ENCODE peak calls at places on chromosomes 6 and 20, in nine cellular contexts. M is K562, E is OCI-LY7, L is dorsolateral prefrontal cortex, F is psoas muscle, J is right lobe of liver, U is nephron progenitor cell, K is cardiac fibroblast, D is transverse colon. G is an unnamed sample.

GRCh38 chr20:36887779-36888133 is 11.8 kb downstream of the TLDC2 start:
- DNase-seq in M (no peak), E (no peak), L (no peak), F (no peak), J (no peak), U (no peak), K (no peak), D (no peak), G (no peak)

GRCh38 chr20:40494238-40494637 is 194.8 kb downstream of the MAFB start:
- DNase-seq in M (no peak), E (no peak), L (no peak), F (no peak), J (no peak), U (no peak), K (no peak), D (peak; percentile 30), G (no peak)

GRCh38 chr6:89508755-89509563 is 76.0 kb downstream of the ANKRD6 start:
- DNase-seq in M (no peak), E (no peak), L (no peak), F (no peak), J (no peak), U (peak; percentile 12), K (no peak), D (no peak), G (no peak)

GRCh38 chr20:57996936-57997629 is 231.4 kb downstream of the ANKRD60 start:
- DNase-seq in M (no peak), E (no peak), L (no peak), F (no peak), J (no peak), U (no peak), K (no peak), D (no peak), G (no peak)

GRCh38 chr6:30691208-30691872 is 556 bp upstream of the NRM start:
- DNase-seq in M (no peak), E (no peak), L (no peak), F (no peak), J (no peak), U (no peak), K (no peak), D (no peak), G (no peak)

GRCh38 chr6:167350731-167351655 is 26.1 kb downstream of the TTLL2 start:
- DNase-seq in M (peak; percentile 72), E (peak; percentile 36), L (peak; percentile 59), F (peak; percentile 68), J (peak; percentile 86), U (peak; percentile 88), K (peak; percentile 28), D (peak; percentile 87), G (peak; percentile 67)

GRCh38 chr6:167212716-167213011 is 54.9 kb upstream of the GPR31 start:
- DNase-seq in M (no peak), E (no peak), L (no peak), F (no peak), J (no peak), U (no peak), K (no peak), D (no peak), G (no peak)

GRCh38 chr6:166656269-166657206 is 29.5 kb upstream of the RPS6KA2 start:
- DNase-seq in M (no peak), E (no peak), L (no peak), F (no peak), J (no peak), U (no peak), K (peak; percentile 47), D (no peak), G (no peak)

GRCh38 chr6:39228111-39228971 is 934 bp downstream of the KCNK5 start:
- DNase-seq in M (no peak), E (no peak), L (no peak), F (no peak), J (peak; percentile 51), U (no peak), K (no peak), D (no peak), G (no peak)

GRCh38 chr6:12543953-12544352 is 172.6 kb upstream of the PHACTR1 start:
- DNase-seq in M (no peak), E (no peak), L (no peak), F (no peak), J (no peak), U (no peak), K (no peak), D (no peak), G (no peak)

GRCh38 chr6:29748391-29749352 is 25.4 kb downstream of the HLA-F start:
- DNase-seq in M (peak; percentile 96), E (peak; percentile 88), L (peak; percentile 93), F (peak; percentile 93), J (peak; percentile 96), U (peak; percentile 92), K (peak; percentile 79), D (peak; percentile 93), G (peak; percentile 88)

GRCh38 chr6:157959451-157960227 is 22.0 kb upstream of the SYNJ2 start:
- DNase-seq in M (no peak), E (no peak), L (no peak), F (no peak), J (no peak), U (no peak), K (no peak), D (no peak), G (no peak)

GRCh38 chr6:116483616-116484015 is 22.4 kb downstream of the CALHM6 start:
- DNase-seq in M (no peak), E (no peak), L (no peak), F (no peak), J (no peak), U (no peak), K (no peak), D (no peak), G (no peak)

GRCh38 chr6:111096246-111096645 is 8.9 kb downstream of the SLC16A10 start:
- DNase-seq in M (no peak), E (no peak), L (no peak), F (no peak), J (no peak), U (no peak), K (no peak), D (peak; percentile 78), G (no peak)

GRCh38 chr6:129767776-129768490 is 58.0 kb upstream of the ARHGAP18 start:
- DNase-seq in M (no peak), E (no peak), L (no peak), F (no peak), J (no peak), U (no peak), K (no peak), D (no peak), G (no peak)

GRCh38 chr6:34391023-34391485 is 1.4 kb downstream of the NUDT3 start:
- DNase-seq in M (no peak), E (peak; percentile 36), L (no peak), F (peak; percentile 73), J (peak; percentile 58), U (peak; percentile 8), K (peak; percentile 76), D (peak; percentile 35), G (no peak)

GRCh38 chr20:34479627-34480026 is 36.6 kb upstream of the DYNLRB1 start:
- DNase-seq in M (no peak), E (no peak), L (no peak), F (no peak), J (no peak), U (no peak), K (no peak), D (no peak), G (no peak)

GRCh38 chr20:34472246-34472925 is 43.8 kb upstream of the DYNLRB1 start:
- DNase-seq in M (peak; percentile 30), E (no peak), L (no peak), F (no peak), J (no peak), U (no peak), K (peak; percentile 57), D (no peak), G (no peak)

GRCh38 chr20:34473262-34473883 is 42.8 kb upstream of the DYNLRB1 start:
- DNase-seq in M (peak; percentile 45), E (peak; percentile 65), L (peak; percentile 64), F (peak; percentile 59), J (peak; percentile 60), U (peak; percentile 22), K (peak; percentile 66), D (peak; percentile 45), G (no peak)

GRCh38 chr20:34475979-34476736 is 40.1 kb upstream of the DYNLRB1 start:
- DNase-seq in M (no peak), E (peak; percentile 48), L (peak; percentile 57), F (peak; percentile 74), J (peak; percentile 57), U (peak; percentile 4), K (peak; percentile 37), D (peak; percentile 44), G (no peak)
- TF ChIP-seq CTCF in M (no peak), E (peak; percentile 70), L (peak; percentile 64), F (peak; percentile 70), J (peak; percentile 77), U (no peak), K (peak; percentile 30), D (peak; percentile 49), G (no peak)

GRCh38 chr6:109984410-109984809 is 6.3 kb downstream of the GPR6 start:
- DNase-seq in M (no peak), E (no peak), L (no peak), F (no peak), J (no peak), U (no peak), K (no peak), D (no peak), G (no peak)
- TF ChIP-seq CTCF in M (no peak), E (no peak), L (no peak), F (no peak), J (no peak), U (no peak), K (no peak), D (no peak), G (no peak)

DNA sequence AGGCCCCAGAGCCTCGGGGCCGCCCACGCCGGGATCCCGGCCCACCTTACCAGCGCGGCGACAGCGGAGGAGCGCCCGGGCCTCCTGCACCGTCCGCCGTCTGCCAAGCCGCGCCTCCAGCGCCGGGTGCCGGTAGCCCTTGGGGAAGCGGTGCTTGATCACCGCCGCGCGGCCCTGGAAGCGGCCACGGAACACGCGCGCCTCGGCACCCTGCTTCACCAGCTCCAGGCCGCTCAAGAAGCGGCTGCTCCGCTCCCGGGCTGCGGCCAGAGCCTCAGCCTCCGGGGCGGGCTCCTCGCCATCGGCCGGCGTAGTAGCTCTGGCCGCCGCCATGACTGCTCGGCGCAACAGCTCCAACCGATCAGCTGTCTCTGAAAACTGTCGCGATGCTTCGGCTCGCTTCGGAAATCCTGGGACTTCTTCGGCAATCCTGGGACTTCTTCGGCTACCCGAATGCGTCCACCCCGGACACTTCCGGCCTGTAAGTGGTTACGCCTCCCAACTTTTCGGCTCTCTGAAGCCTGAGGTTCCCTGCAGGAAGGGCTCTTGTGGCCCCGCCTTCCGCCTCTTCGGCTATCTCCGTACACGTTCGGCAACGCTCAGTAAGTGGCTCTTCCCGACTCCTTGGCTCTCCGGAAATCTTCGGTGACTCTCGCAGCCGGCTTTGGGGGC is at the start of gene TP53RK:
- DNase-seq in M (peak; percentile 97), E (peak; percentile 98), L (peak; percentile 98), F (peak; percentile 99), J (peak; percentile 98), U (peak; percentile 99), K (peak; percentile 100), D (peak; percentile 99), G (peak; percentile 90)
- TF ChIP-seq CTCF in M (no peak), E (peak; percentile 20), L (peak; percentile 43), F (peak; percentile 45), J (no peak), U (peak; percentile 20), K (no peak), D (peak; percentile 40), G (no peak)

DNA sequence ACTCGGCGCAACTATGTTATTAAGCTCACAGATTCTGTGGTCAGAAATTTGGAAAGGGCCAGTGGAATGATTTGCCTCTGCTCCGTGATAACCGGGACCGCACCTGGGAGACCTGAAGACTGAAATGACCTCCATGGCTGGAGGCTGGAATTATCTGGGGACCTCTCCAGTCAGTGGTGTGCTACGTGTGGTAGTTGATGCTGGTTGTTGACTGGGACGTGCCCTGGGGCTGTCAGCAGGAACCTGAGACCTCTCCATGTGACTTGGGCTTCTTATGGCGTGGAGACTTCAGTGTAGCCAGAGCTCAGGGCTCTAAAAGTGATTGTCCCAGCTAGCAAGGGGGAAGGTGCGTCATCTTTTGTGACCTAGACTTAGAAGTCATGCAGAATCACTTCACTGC is 50.3 kb downstream of the CHMP4B start:
- DNase-seq in M (no peak), E (no peak), L (no peak), F (no peak), J (no peak), U (no peak), K (no peak), D (no peak), G (no peak)
- TF ChIP-seq CTCF in M (no peak), E (no peak), L (no peak), F (no peak), J (no peak), U (no peak), K (no peak), D (no peak), G (no peak)